ENCODE peak calls at places on chromosomes 6 and 20, in five cellular contexts. H is ascending aorta; X is stimulated activated naive B cell treated with anti-CD40 and anti-IgM and Interleukin-4, amounts not matched to agents 10 μg/mL and 1 μg/mL and 100 μg/mL, for 72 hours; K is cardiac fibroblast; W is EH. F is an unnamed sample.

GRCh38 chr20:62728781-62729300 is 20.2 kb downstream of the NTSR1 start:
- DNase-seq in H (no peak), X (no peak), K (no peak), W (no peak), F (no peak)

GRCh38 chr6:313917-314316 is 21.6 kb downstream of the DUSP22 start:
- DNase-seq in H (no peak), X (no peak), K (no peak), W (no peak), F (no peak)

GRCh38 chr20:60459212-60459611 is 501.0 kb downstream of the CDH26 start:
- DNase-seq in H (no peak), X (no peak), K (no peak), W (no peak), F (no peak)

GRCh38 chr20:17662333-17663039 is 19.6 kb downstream of the RRBP1 start:
- DNase-seq in H (peak; percentile 82), X (peak; percentile 70), K (peak; percentile 98), W (peak; percentile 79), F (peak; percentile 40)

GRCh38 chr6:112701201-112701600 is 354.1 kb downstream of the RFPL4B start:
- DNase-seq in H (no peak), X (no peak), K (peak; percentile 8), W (peak; percentile 74), F (peak; percentile 58)

GRCh38 chr6:75381878-75382633 is 97.5 kb upstream of the TMEM30A start:
- DNase-seq in H (no peak), X (no peak), K (no peak), W (peak; percentile 57), F (no peak)

GRCh38 chr6:392441-393390 is 1.2 kb downstream of the IRF4 start:
- DNase-seq in H (no peak), X (no peak), K (peak; percentile 3), W (no peak), F (peak; percentile 2)

GRCh38 chr6:5394280-5394679 is 133.0 kb downstream of the FARS2 start:
- DNase-seq in H (no peak), X (no peak), K (peak; percentile 29), W (no peak), F (no peak)

GRCh38 chr20:32168184-32168910 is 39.2 kb downstream of the PLAGL2 start:
- DNase-seq in H (no peak), X (no peak), K (no peak), W (peak; percentile 66), F (peak; percentile 1)

GRCh38 chr20:46060301-46060881 is 29.4 kb downstream of the NCOA5 start:
- DNase-seq in H (peak; percentile 48), X (peak; percentile 48), K (peak; percentile 16), W (peak; percentile 13), F (no peak)